ENCODE peak calls at places on chromosomes 5 and 9, in ten cellular contexts. D is GM23338, N is upper lobe of right lung, U is stomach, O is hepatocyte, M is lung, L is AG10803, I is fibroblast of pulmonary artery, C is body of pancreas, S is ovary. Q is an unnamed sample.

GRCh38 chr5:116576043-116576713 is 1.6 kb upstream of the SEMA6A start:
- DNase-seq in D (peak; percentile 93), N (peak; percentile 69), U (peak; percentile 55), O (peak; percentile 93), M (peak; percentile 49), L (peak; percentile 17), I (peak; percentile 70), C (peak; percentile 77), S (peak; percentile 80), Q (no peak)

GRCh38 chr9:87107072-87107471 is 159.8 kb upstream of the GAS1 start:
- DNase-seq in D (peak; percentile 66), N (no peak), U (no peak), O (no peak), M (no peak), L (no peak), I (no peak), C (no peak), S (no peak), Q (no peak)

GRCh38 chr5:133978943-133979342 is 10.5 kb upstream of the C5orf15 start:
- DNase-seq in D (no peak), N (no peak), U (no peak), O (no peak), M (no peak), L (no peak), I (no peak), C (no peak), S (no peak), Q (no peak)

GRCh38 chr9:126705767-126706697 is 92.3 kb downstream of the LMX1B start:
- DNase-seq in D (peak; percentile 86), N (peak; percentile 83), U (peak; percentile 79), O (peak; percentile 53), M (peak; percentile 58), L (peak; percentile 25), I (peak; percentile 45), C (peak; percentile 59), S (no peak), Q (no peak)

GRCh38 chr9:80899208-80899607 is 790.1 kb downstream of the TLE1 start:
- DNase-seq in D (no peak), N (no peak), U (no peak), O (no peak), M (no peak), L (no peak), I (peak; percentile 17), C (no peak), S (no peak), Q (no peak)

GRCh38 chr5:16916262-16916878 is 19.7 kb downstream of the MYO10 start:
- DNase-seq in D (no peak), N (no peak), U (no peak), O (no peak), M (no peak), L (peak; percentile 95), I (peak; percentile 96), C (no peak), S (no peak), Q (no peak)

GRCh38 chr9:660227-660626 is 181.3 kb upstream of the DMRT1 start:
- DNase-seq in D (no peak), N (no peak), U (no peak), O (no peak), M (no peak), L (no peak), I (no peak), C (no peak), S (no peak), Q (no peak)

GRCh38 chr9:33287087-33287490 is 3.2 kb upstream of the NFX1 start:
- DNase-seq in D (peak; percentile 85), N (no peak), U (peak; percentile 55), O (peak; percentile 81), M (peak; percentile 44), L (peak; percentile 78), I (peak; percentile 82), C (peak; percentile 71), S (no peak), Q (no peak)

GRCh38 chr9:137744632-137745183 is 125.9 kb downstream of the EHMT1 start:
- DNase-seq in D (no peak), N (no peak), U (no peak), O (no peak), M (no peak), L (no peak), I (no peak), C (no peak), S (no peak), Q (no peak)

GRCh38 chr5:172911976-172912375 is 47.2 kb upstream of the RPL26L1 start:
- DNase-seq in D (no peak), N (no peak), U (no peak), O (no peak), M (no peak), L (no peak), I (no peak), C (no peak), S (no peak), Q (no peak)

GRCh38 chr5:172772112-172772906 is 1.3 kb upstream of the DUSP1 start:
- DNase-seq in D (peak; percentile 87), N (peak; percentile 98), U (peak; percentile 95), O (peak; percentile 96), M (peak; percentile 97), L (peak; percentile 96), I (peak; percentile 98), C (peak; percentile 92), S (peak; percentile 86), Q (no peak)

GRCh38 chr9:130433947-130434262 is 10.9 kb upstream of the ASS1 start:
- DNase-seq in D (no peak), N (no peak), U (no peak), O (no peak), M (no peak), L (no peak), I (no peak), C (no peak), S (no peak), Q (no peak)

GRCh38 chr9:130432362-130432761 is 12.4 kb upstream of the ASS1 start:
- DNase-seq in D (no peak), N (no peak), U (no peak), O (no peak), M (no peak), L (no peak), I (no peak), C (no peak), S (no peak), Q (no peak)

GRCh38 chr9:130433168-130433946 is 11.4 kb upstream of the ASS1 start:
- DNase-seq in D (peak; percentile 82), N (no peak), U (no peak), O (peak; percentile 79), M (no peak), L (peak; percentile 55), I (peak; percentile 49), C (peak; percentile 34), S (peak; percentile 59), Q (no peak)

GRCh38 chr9:130431536-130432303 is 13.0 kb upstream of the ASS1 start:
- DNase-seq in D (no peak), N (no peak), U (no peak), O (no peak), M (no peak), L (no peak), I (no peak), C (no peak), S (no peak), Q (no peak)

GRCh38 chr9:130432796-130433167 is 12.0 kb upstream of the ASS1 start:
- DNase-seq in D (peak; percentile 54), N (no peak), U (no peak), O (no peak), M (no peak), L (no peak), I (no peak), C (no peak), S (no peak), Q (no peak)
- H3K4me3 ChIP-seq in D (peak overlapping the region; percentile 64), N (no peak overlapping the region), U (peak overlapping the region; percentile 43), O (no peak overlapping the region), M (no peak overlapping the region), L (no peak overlapping the region), I (no peak overlapping the region), C (no peak overlapping the region), S (no peak overlapping the region), Q (peak overlapping the region; percentile 31)

DNA sequence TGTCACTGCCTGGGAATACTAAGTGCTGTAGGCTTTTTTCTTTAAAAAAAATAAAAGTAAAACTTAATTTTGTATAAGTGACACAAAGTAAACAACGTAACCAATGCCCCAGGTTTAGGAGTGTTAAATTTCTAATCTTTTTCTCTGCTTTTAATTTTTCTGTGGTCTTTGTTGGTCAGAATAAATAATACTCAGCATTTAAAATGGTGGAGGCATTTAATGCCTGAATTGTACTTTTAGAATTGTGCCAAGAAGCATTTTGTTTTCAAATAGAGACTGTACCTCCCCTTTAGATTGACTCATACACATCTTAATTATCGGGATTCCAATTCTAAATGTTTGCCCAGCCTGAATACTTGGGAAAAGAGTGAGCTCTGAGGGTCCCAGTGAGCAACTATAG is 1.6 kb downstream of the DMXL1 start:
- DNase-seq in D (no peak), N (no peak), U (no peak), O (no peak), M (no peak), L (no peak), I (no peak), C (no peak), S (no peak), Q (no peak)
- H3K4me3 ChIP-seq in D (peak overlapping the region; percentile 80), N (peak overlapping the region; percentile 94), U (no peak overlapping the region), O (peak overlapping the region; percentile 71), M (no peak overlapping the region), L (peak overlapping the region; percentile 98), I (peak overlapping the region; percentile 87), C (no peak overlapping the region), S (peak overlapping the region; percentile 91), Q (no peak overlapping the region)

DNA sequence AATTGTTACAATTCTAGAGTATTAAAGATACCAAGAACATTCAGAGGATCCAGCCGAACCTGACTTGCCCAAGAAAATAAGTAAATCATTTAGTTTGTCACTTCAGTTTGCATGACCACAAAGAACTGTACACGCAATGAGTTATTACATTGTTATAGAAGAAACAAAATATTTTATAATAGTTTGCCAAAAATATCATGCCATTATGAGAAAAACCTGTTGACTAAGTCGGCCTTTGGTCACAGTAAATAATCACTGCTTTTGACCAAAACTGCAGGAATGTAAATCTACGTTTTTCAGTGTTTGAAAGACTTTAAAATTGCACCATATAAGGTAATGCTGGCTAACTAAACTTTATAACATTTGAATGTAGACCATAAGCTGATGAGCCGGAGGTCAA is 27.9 kb downstream of the TRIO start:
- DNase-seq in D (no peak), N (no peak), U (no peak), O (no peak), M (no peak), L (peak; percentile 87), I (no peak), C (no peak), S (no peak), Q (no peak)
- H3K4me3 ChIP-seq in D (no peak overlapping the region), N (no peak overlapping the region), U (no peak overlapping the region), O (no peak overlapping the region), M (no peak overlapping the region), L (no peak overlapping the region), I (no peak overlapping the region), C (no peak overlapping the region), S (no peak overlapping the region), Q (no peak overlapping the region)

GRCh38 chr9:133700861-133701320 is 37.3 kb downstream of the SARDH start:
- DNase-seq in D (no peak), N (no peak), U (no peak), O (no peak), M (no peak), L (no peak), I (peak; percentile 50), C (no peak), S (peak; percentile 13), Q (no peak)
- H3K4me3 ChIP-seq in D (no peak overlapping the region), N (no peak overlapping the region), U (no peak overlapping the region), O (no peak overlapping the region), M (no peak overlapping the region), L (no peak overlapping the region), I (no peak overlapping the region), C (no peak overlapping the region), S (no peak overlapping the region), Q (no peak overlapping the region)

GRCh38 chr5:138752341-138752950 is 779 bp upstream of the CTNNA1 start:
- DNase-seq in D (peak; percentile 72), N (no peak), U (no peak), O (peak; percentile 37), M (peak; percentile 32), L (peak; percentile 42), I (peak; percentile 43), C (peak; percentile 43), S (peak; percentile 28), Q (no peak)
- H3K4me3 ChIP-seq in D (peak overlapping the region; percentile 91), N (peak overlapping the region; percentile 91), U (peak overlapping the region; percentile 95), O (peak overlapping the region; percentile 98), M (peak overlapping the region; percentile 52), L (peak overlapping the region; percentile 88), I (peak overlapping the region; percentile 92), C (peak overlapping the region; percentile 86), S (peak overlapping the region; percentile 94), Q (peak overlapping the region; percentile 92)